ENCODE peak calls at places on chromosomes 7 and 10, in six cellular contexts. U is breast epithelium, V is brain microvascular endothelial cell, I is H1, G is PC-3, D is left lung. Y is an unnamed sample.
A peak's percentile ranks its signal among the peaks of the same experiment; 100 is the strongest.

GRCh38 chr10:129955591-129956284 is 8.3 kb downstream of the EBF3 start:
- DNase-seq in V (no peak), U (no peak), G (peak; percentile 13), I (no peak), D (no peak), Y (peak; percentile 25)

GRCh38 chr7:80869821-80870751 is 48.8 kb downstream of the SEMA3C start:
- DNase-seq in I (no peak), V (no peak), G (peak; percentile 77), D (no peak), U (no peak), Y (no peak)

GRCh38 chr10:17115683-17116082 is 13.9 kb downstream of the CUBN start:
- DNase-seq in U (no peak), I (no peak), D (no peak), V (peak; percentile 44), G (peak; percentile 68), Y (no peak)

GRCh38 chr7:67823345-67823744 is 826.7 kb downstream of the TYW1 start:
- DNase-seq in U (no peak), G (no peak), I (no peak), V (peak; percentile 0), D (no peak), Y (no peak)

GRCh38 chr10:110358869-110359629 is 54.3 kb upstream of the SMNDC1 start:
- DNase-seq in V (no peak), D (no peak), I (no peak), G (peak; percentile 81), U (peak; percentile 87), Y (peak; percentile 83)

GRCh38 chr10:47359626-47360418 is 11.7 kb downstream of the RBP3 start:
- DNase-seq in V (no peak), G (no peak), I (no peak), U (no peak), D (no peak), Y (no peak)

GRCh38 chr10:90930070-90930837 is 9.4 kb upstream of the ANKRD1 start:
- DNase-seq in D (no peak), V (peak; percentile 72), I (no peak), U (peak; percentile 65), G (peak; percentile 84), Y (no peak)

GRCh38 chr10:125868372-125868975 is 12.6 kb downstream of the DHX32 start:
- DNase-seq in I (no peak), V (peak; percentile 49), D (no peak), U (no peak), G (peak; percentile 74), Y (peak; percentile 19)

GRCh38 chr7:10343108-10343507 is 630.6 kb upstream of the PHF14 start:
- DNase-seq in G (no peak), I (no peak), U (no peak), V (no peak), D (no peak), Y (peak; percentile 2)

GRCh38 chr7:13336227-13336626 is 648.8 kb downstream of the ARL4A start:
- DNase-seq in I (no peak), D (no peak), V (no peak), G (peak; percentile 52), U (no peak), Y (peak; percentile 0)

GRCh38 chr7:37097276-37097675 is 351.4 kb downstream of the ELMO1 start:
- DNase-seq in I (no peak), G (no peak), V (no peak), U (no peak), D (no peak), Y (no peak)

GRCh38 chr10:71285180-71285545 is 33.9 kb upstream of the SLC29A3 start:
- DNase-seq in D (peak; percentile 75), I (peak; percentile 85), G (peak; percentile 47), U (no peak), V (no peak), Y (no peak)

GRCh38 chr10:44961931-44962750 is 2.5 kb downstream of the RASSF4 start:
- DNase-seq in I (peak; percentile 38), D (no peak), V (no peak), G (no peak), U (no peak), Y (no peak)

GRCh38 chr7:22633954-22634474 is 93.0 kb upstream of the IL6 start:
- DNase-seq in I (no peak), D (no peak), U (no peak), V (no peak), G (no peak), Y (no peak)

GRCh38 chr7:140014123-140014522 is 48.6 kb downstream of the PARP12 start:
- DNase-seq in G (no peak), U (no peak), V (no peak), I (no peak), D (no peak), Y (no peak)

GRCh38 chr7:139739863-139740597 is 37.8 kb downstream of the HIPK2 start:
- DNase-seq in U (no peak), I (no peak), G (peak; percentile 35), D (no peak), V (no peak), Y (no peak)

GRCh38 chr10:110609592-110609991 is 34.5 kb upstream of the RBM20 start:
- DNase-seq in G (peak; percentile 26), D (no peak), I (no peak), V (no peak), U (no peak), Y (no peak)

GRCh38 chr7:15784694-15785030 is 98.2 kb upstream of the MEOX2 start:
- DNase-seq in G (no peak), D (no peak), I (no peak), V (no peak), U (no peak), Y (no peak)

GRCh38 chr10:112823604-112824003 is 126.4 kb upstream of the TCF7L2 start:
- DNase-seq in U (no peak), I (no peak), D (no peak), G (no peak), V (no peak), Y (no peak)

GRCh38 chr10:98172073-98172472 is 37.6 kb downstream of the R3HCC1L start:
- DNase-seq in D (no peak), V (no peak), G (no peak), U (no peak), I (no peak), Y (no peak)

GRCh38 chr7:106793015-106793651 is 71.9 kb upstream of the PIK3CG start:
- DNase-seq in G (peak; percentile 55), D (no peak), U (no peak), V (no peak), I (no peak), Y (no peak)

GRCh38 chr10:79981673-79982485 is 33.0 kb upstream of the SFTPD start:
- DNase-seq in D (peak; percentile 90), I (peak; percentile 79), G (peak; percentile 97), V (no peak), U (peak; percentile 30), Y (no peak)

GRCh38 chr7:88095-88926 is 104.1 kb upstream of the FAM20C start:
- DNase-seq in V (no peak), U (no peak), G (no peak), D (no peak), I (peak; percentile 62), Y (no peak)

GRCh38 chr7:16357921-16358320 is 63.4 kb downstream of the CRPPA start:
- DNase-seq in G (no peak), V (no peak), D (peak; percentile 23), U (peak; percentile 47), I (no peak), Y (no peak)

GRCh38 chr10:60681103-60681502 is 97.2 kb upstream of the CDK1 start:
- DNase-seq in U (no peak), V (no peak), I (no peak), G (no peak), D (no peak), Y (no peak)

GRCh38 chr10:116287906-116288501 is 15.0 kb upstream of the GFRA1 start:
- DNase-seq in G (peak; percentile 40), V (peak; percentile 53), U (no peak), D (no peak), I (no peak), Y (no peak)
- TF ChIP-seq CTCF in G (peak; percentile 59), V (peak; percentile 74), U (peak; percentile 77), D (peak; percentile 70), I (peak; percentile 61), Y (peak; percentile 67)

GRCh38 chr7:125526092-125526491 is 596.5 kb upstream of the POT1 start:
- DNase-seq in U (no peak), V (no peak), G (no peak), I (no peak), D (no peak), Y (no peak)
- H3K4me3 ChIP-seq in U (no peak overlapping the region), V (no peak overlapping the region), G (no peak overlapping the region), I (no peak overlapping the region), D (no peak overlapping the region), Y (no peak overlapping the region)

GRCh38 chr10:93468532-93469213 is 13.5 kb downstream of the MYOF start:
- DNase-seq in I (no peak), G (peak; percentile 93), D (no peak), V (peak; percentile 90), U (no peak), Y (peak; percentile 84)
- TF ChIP-seq CTCF in I (no peak), G (no peak), D (no peak), V (peak; percentile 33), U (no peak), Y (no peak)

DNA sequence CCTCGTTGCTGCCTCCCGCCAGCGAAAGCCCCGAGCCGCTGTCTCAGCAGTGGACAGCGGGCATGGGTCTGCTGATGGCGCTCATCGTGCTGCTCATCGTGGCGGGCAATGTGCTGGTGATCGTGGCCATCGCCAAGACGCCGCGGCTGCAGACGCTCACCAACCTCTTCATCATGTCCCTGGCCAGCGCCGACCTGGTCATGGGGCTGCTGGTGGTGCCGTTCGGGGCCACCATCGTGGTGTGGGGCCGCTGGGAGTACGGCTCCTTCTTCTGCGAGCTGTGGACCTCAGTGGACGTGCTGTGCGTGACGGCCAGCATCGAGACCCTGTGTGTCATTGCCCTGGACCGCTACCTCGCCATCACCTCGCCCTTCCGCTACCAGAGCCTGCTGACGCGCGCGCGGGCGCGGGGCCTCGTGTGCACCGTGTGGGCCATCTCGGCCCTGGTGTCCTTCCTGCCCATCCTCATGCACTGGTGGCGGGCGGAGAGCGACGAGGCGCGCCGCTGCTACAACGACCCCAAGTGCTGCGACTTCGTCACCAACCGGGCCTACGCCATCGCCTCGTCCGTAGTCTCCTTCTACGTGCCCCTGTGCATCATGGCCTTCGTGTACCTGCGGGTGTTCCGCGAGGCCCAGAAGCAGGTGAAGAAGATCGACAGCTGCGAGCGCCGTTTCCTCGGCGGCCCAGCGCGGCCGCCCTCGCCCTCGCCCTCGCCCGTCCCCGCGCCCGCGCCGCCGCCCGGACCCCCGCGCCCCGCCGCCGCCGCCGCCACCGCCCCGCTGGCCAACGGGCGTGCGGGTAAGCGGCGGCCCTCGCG is 795 bp downstream of the ADRB1 start:
- DNase-seq in U (no peak), V (no peak), I (peak; percentile 72), D (peak; percentile 80), G (no peak), Y (no peak)
- H3K4me3 ChIP-seq in U (peak overlapping the region; percentile 56), V (peak overlapping the region; percentile 9), I (peak overlapping the region; percentile 67), D (peak overlapping the region; percentile 32), G (peak overlapping the region; percentile 63), Y (no peak overlapping the region)

Y was measured in kidney epithelial cell.